ENCODE peak calls at places on chromosomes 16 and 17, in nine cellular contexts. T is upper lobe of right lung, X is cardiac fibroblast, V is fibroblast of villous mesenchyme, N is IMR-90, F is GM23338, Z is astrocyte of the cerebellum, M is A549, G is LNCaP clone FGC. S is an unnamed sample.

GRCh38 chr16:59593256-59593655 is 859.1 kb upstream of the GOT2 start:
- DNase-seq in X (peak), M (no peak), F (no peak), V (peak), Z (no peak), N (peak), G (no peak), T (no peak), S (peak)

GRCh38 chr16:56747486-56748045 is 17.6 kb downstream of the NUP93 start:
- DNase-seq in M (no peak), T (no peak), N (no peak), Z (peak), X (peak), F (peak), G (no peak), V (no peak), S (peak)

GRCh38 chr17:57868007-57868774 is 18.3 kb upstream of the MRPS23 start:
- DNase-seq in V (peak), M (peak), T (no peak), G (no peak), Z (peak), F (peak), X (peak), N (peak), S (peak)

GRCh38 chr16:73034374-73034773 is 13.6 kb downstream of the ZFHX3 start:
- DNase-seq in T (no peak), V (no peak), N (no peak), G (no peak), F (no peak), M (no peak), X (no peak), Z (no peak), S (no peak)

GRCh38 chr17:9473716-9474115 is 101.9 kb downstream of the STX8 start:
- DNase-seq in X (peak), V (no peak), T (no peak), M (no peak), F (no peak), G (no peak), N (peak), Z (peak), S (peak)

GRCh38 chr17:47635734-47636133 is 14.0 kb upstream of the KPNB1 start:
- DNase-seq in X (no peak), G (no peak), N (no peak), F (no peak), T (no peak), Z (no peak), M (no peak), V (no peak), S (no peak)

GRCh38 chr17:76541739-76542450 is 2.1 kb downstream of the PRCD start:
- DNase-seq in G (no peak), N (no peak), V (peak), M (no peak), X (no peak), T (no peak), F (no peak), Z (no peak), S (no peak)

GRCh38 chr17:42980274-42980765 is at the start of gene RUNDC1:
- DNase-seq in X (peak), V (peak), G (no peak), M (peak), Z (peak), N (peak), T (peak), F (peak), S (peak)

GRCh38 chr16:85436207-85436606 is 176.9 kb upstream of the GSE1 start:
- DNase-seq in V (no peak), Z (no peak), G (no peak), X (no peak), N (no peak), M (no peak), F (peak), T (no peak), S (peak)

GRCh38 chr17:83064732-83065659 is 14.4 kb upstream of the METRNL start:
- DNase-seq in V (no peak), F (no peak), X (no peak), Z (no peak), M (no peak), G (peak), N (no peak), T (peak), S (no peak)

GRCh38 chr16:4976611-4977145 is 18.5 kb downstream of the SEC14L5 start:
- DNase-seq in Z (no peak), F (no peak), G (no peak), M (no peak), V (no peak), T (peak), N (no peak), X (no peak), S (no peak)

GRCh38 chr17:9472541-9472940 is 103.1 kb downstream of the STX8 start:
- DNase-seq in M (no peak), N (peak), T (no peak), X (peak), V (peak), Z (no peak), F (no peak), G (no peak), S (no peak)

GRCh38 chr17:4938670-4939553 is 934 bp downstream of the SLC25A11 start:
- DNase-seq in N (no peak), X (no peak), V (no peak), F (no peak), M (no peak), Z (no peak), T (no peak), G (no peak), S (no peak)

GRCh38 chr16:2530629-2531318 is 434 bp downstream of the CEMP1 start:
- DNase-seq in F (no peak), M (no peak), N (no peak), V (no peak), T (peak), G (no peak), X (no peak), Z (no peak), S (no peak)

GRCh38 chr17:3812771-3813170 is 11.8 kb upstream of the ITGAE start:
- DNase-seq in M (no peak), V (no peak), Z (no peak), X (peak), F (no peak), G (no peak), T (no peak), N (no peak), S (no peak)

GRCh38 chr17:15456972-15457722 is 10.3 kb downstream of the CDRT4 start:
- DNase-seq in T (no peak), Z (peak), V (peak), N (peak), M (no peak), F (no peak), G (no peak), X (peak), S (peak)

GRCh38 chr16:50306287-50306686 is 39.9 kb downstream of the ADCY7 start:
- DNase-seq in G (no peak), X (no peak), V (no peak), Z (no peak), F (no peak), N (no peak), T (no peak), M (no peak), S (no peak)

GRCh38 chr16:55832788-55833583 is at the start of gene CES1:
- DNase-seq in F (peak), V (no peak), X (peak), Z (no peak), G (no peak), T (peak), M (no peak), N (no peak), S (no peak)

GRCh38 chr16:85126731-85127662 is 14.7 kb upstream of the CIBAR2 start:
- DNase-seq in G (no peak), Z (peak), X (peak), N (peak), F (peak), V (peak), M (no peak), T (no peak), S (peak)

GRCh38 chr17:63413128-63413527 is 33.0 kb downstream of the CYB561 start:
- DNase-seq in F (no peak), Z (no peak), M (no peak), T (no peak), V (no peak), N (no peak), G (no peak), X (no peak), S (no peak)

GRCh38 chr17:75991396-75991795 is 9.3 kb upstream of the CDK3 start:
- DNase-seq in V (no peak), X (no peak), M (no peak), N (no peak), G (no peak), F (no peak), T (no peak), Z (no peak), S (no peak)

GRCh38 chr16:82432261-82432660 is 194.5 kb upstream of the CDH13 start:
- DNase-seq in X (no peak), Z (no peak), T (no peak), N (no peak), V (no peak), G (no peak), F (no peak), M (no peak), S (no peak)

GRCh38 chr16:66486773-66487579 is 59.9 kb downstream of the BEAN1 start:
- DNase-seq in G (no peak), T (no peak), V (peak), X (peak), Z (peak), F (no peak), M (no peak), N (peak), S (peak)

GRCh38 chr17:75869282-75870141 is 8.9 kb downstream of the TRIM47 start:
- DNase-seq in X (peak), M (peak), V (peak), G (no peak), F (peak), Z (peak), T (no peak), N (peak), S (peak)

GRCh38 chr17:2011421-2012371 is 13.4 kb downstream of the RTN4RL1 start:
- DNase-seq in G (peak), N (no peak), V (no peak), X (peak), T (peak), Z (peak), F (peak), M (no peak), S (peak)

GRCh38 chr17:62778990-62779681 is 29.0 kb downstream of the MARCHF10 start:
- DNase-seq in T (peak), V (peak), F (no peak), G (no peak), X (peak), Z (peak), N (peak), M (peak), S (peak)

GRCh38 chr16:26816885-26817571 is 249.7 kb upstream of the C16orf82 start:
- DNase-seq in M (peak), Z (no peak), V (peak), N (peak), X (no peak), F (no peak), T (no peak), G (no peak), S (no peak)

GRCh38 chr16:67235816-67236547 is 9.1 kb downstream of the TMEM208 start:
- DNase-seq in X (no peak), N (no peak), F (no peak), M (no peak), T (no peak), V (no peak), G (no peak), Z (no peak), S (no peak)

GRCh38 chr17:32673964-32674363 is 187.2 kb downstream of the CDK5R1 start:
- DNase-seq in Z (no peak), V (peak), G (no peak), N (no peak), T (no peak), M (no peak), X (no peak), F (no peak), S (no peak)

GRCh38 chr16:49763826-49764225 is 92.1 kb downstream of the ZNF423 start:
- DNase-seq in G (no peak), X (peak), Z (no peak), V (no peak), M (no peak), F (no peak), T (no peak), N (no peak), S (no peak)

GRCh38 chr17:13596241-13596941 is 5.3 kb downstream of the HS3ST3A1 start:
- DNase-seq in N (no peak), F (no peak), Z (no peak), T (no peak), V (no peak), M (no peak), X (no peak), G (no peak), S (no peak)

GRCh38 chr16:86993426-86994110 is 323.6 kb downstream of the C16orf95 start:
- DNase-seq in T (no peak), N (no peak), G (no peak), F (no peak), Z (no peak), X (no peak), V (no peak), M (no peak), S (no peak)

GRCh38 chr17:39082482-39082881 is 69.0 kb downstream of the PLXDC1 start:
- DNase-seq in G (no peak), F (no peak), Z (no peak), M (no peak), V (no peak), N (peak), T (no peak), X (peak), S (peak)

GRCh38 chr17:74646231-74646630 is 22.7 kb upstream of the CD300E start:
- DNase-seq in V (peak), T (no peak), X (peak), Z (no peak), N (no peak), M (peak), F (peak), G (no peak), S (no peak)

GRCh38 chr16:89720859-89721643 is at the start of the genes VPS9D1 and ZNF276:
- DNase-seq in Z (no peak), T (peak), G (no peak), M (peak), V (peak), F (peak), N (peak), X (peak), S (peak)

GRCh38 chr17:71163121-71163812 is 957.6 kb upstream of the SOX9 start:
- DNase-seq in Z (peak), T (no peak), M (no peak), N (peak), V (peak), F (no peak), G (peak), X (peak), S (no peak)

GRCh38 chr16:5907544-5907943 is 809.9 kb upstream of the EEF2KMT start:
- DNase-seq in X (no peak), V (no peak), M (no peak), Z (no peak), G (no peak), F (no peak), N (no peak), T (no peak), S (no peak)

GRCh38 chr17:32629563-32630190 is 142.9 kb downstream of the CDK5R1 start:
- DNase-seq in G (no peak), V (no peak), X (no peak), T (no peak), F (no peak), Z (no peak), M (no peak), N (no peak), S (no peak)

GRCh38 chr16:48535831-48536599 is 74.0 kb downstream of the N4BP1 start:
- DNase-seq in X (peak), T (peak), M (no peak), F (peak), V (peak), G (no peak), N (peak), Z (no peak), S (peak)

GRCh38 chr17:78862073-78863023 is 21.7 kb upstream of the USP36 start:
- DNase-seq in G (no peak), N (peak), M (peak), X (peak), T (peak), Z (peak), V (peak), F (no peak), S (peak)

GRCh38 chr17:78864117-78864516 is 23.5 kb upstream of the USP36 start:
- DNase-seq in X (no peak), G (no peak), F (no peak), V (no peak), T (no peak), Z (no peak), N (no peak), M (no peak), S (no peak)

GRCh38 chr17:78861229-78861628 is 20.6 kb upstream of the USP36 start:
- DNase-seq in V (no peak), T (no peak), X (no peak), G (no peak), N (no peak), M (no peak), Z (no peak), F (no peak), S (no peak)

GRCh38 chr17:78868391-78868790 is 27.8 kb upstream of the USP36 start:
- DNase-seq in M (no peak), X (peak), T (no peak), V (peak), F (no peak), Z (no peak), N (peak), G (no peak), S (peak)

GRCh38 chr17:78865682-78866390 is 25.2 kb upstream of the USP36 start:
- DNase-seq in G (peak), Z (peak), T (peak), X (peak), V (peak), N (peak), F (peak), M (peak), S (peak)
- H3K4me3 ChIP-seq in G (no peak), Z (no peak), T (no peak), X (no peak), V (peak), N (no peak), F (no peak), M (no peak), S (no peak)

DNA sequence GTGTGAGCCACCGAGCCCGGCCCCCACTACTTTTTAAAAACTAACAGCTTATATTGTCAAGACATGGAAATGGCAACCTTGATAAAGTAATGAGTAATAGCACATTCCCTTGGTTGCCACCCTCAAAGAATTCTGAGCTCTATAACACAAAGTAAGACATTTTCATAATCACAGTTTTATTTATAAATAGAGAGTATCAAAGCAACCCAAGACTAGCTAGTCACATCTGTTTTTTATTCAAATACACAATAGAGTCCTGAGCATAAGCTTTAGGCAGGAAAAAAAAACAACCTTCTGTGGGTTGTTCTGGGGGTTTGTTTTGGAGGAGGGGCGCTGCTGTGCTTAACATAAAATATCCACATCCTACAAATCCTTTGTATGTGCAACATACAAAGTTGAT is 68.7 kb downstream of the CEP95 start:
- DNase-seq in T (no peak), Z (no peak), F (no peak), N (no peak), V (no peak), X (peak), G (no peak), M (no peak), S (peak)
- TF ChIP-seq CTCF in T (no peak), Z (no peak), F (no peak), N (no peak), V (no peak), X (no peak), G (no peak), M (no peak), S (no peak)

DNA sequence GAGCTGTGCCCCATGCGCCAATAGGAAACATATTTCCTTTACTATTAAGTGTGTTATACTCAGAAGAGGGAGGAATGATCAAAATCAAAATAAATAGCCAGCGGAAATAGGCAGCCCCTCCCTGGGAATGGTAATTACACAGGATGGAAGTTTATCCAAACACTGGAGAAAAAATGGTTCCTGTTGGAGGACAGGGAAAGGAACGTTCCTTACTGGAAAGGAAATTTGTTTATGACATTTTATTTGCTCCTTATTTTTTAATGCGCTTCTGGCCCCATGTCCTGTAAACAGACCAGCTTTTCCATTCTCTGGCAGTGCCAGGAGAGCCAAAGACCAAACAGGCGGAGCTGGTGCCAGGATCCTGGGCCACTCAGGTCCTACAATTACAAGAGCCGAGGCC is 273.7 kb downstream of the SOX9 start:
- DNase-seq in N (no peak), X (no peak), M (no peak), Z (no peak), F (no peak), T (no peak), V (no peak), G (peak), S (no peak)
- H3K4me3 ChIP-seq in N (no peak), X (no peak), M (no peak), Z (no peak), F (no peak), T (no peak), V (no peak), G (no peak), S (no peak)

GRCh38 chr17:45110676-45111611 is 21.4 kb downstream of the PLCD3 start:
- DNase-seq in T (no peak), X (peak), Z (no peak), M (no peak), V (no peak), F (no peak), N (no peak), G (no peak), S (peak)
- TF ChIP-seq CTCF in T (no peak), X (no peak), Z (no peak), M (no peak), V (no peak), F (no peak), N (no peak), G (no peak), S (no peak)

S was measured in fibroblast of the aortic adventitia.